ENCODE peak calls at places on chromosomes 12 and 14, in seven cellular contexts. Z is ACHN; G is CD4-positive, alpha-beta T cell; N is prostate gland; Y is fibroblast of mammary gland; E is nephron progenitor cell; D is M059J. I is an unnamed sample.

GRCh38 chr12:115223322-115223721 is 539.3 kb upstream of the TBX3 start:
- DNase-seq in N (no peak), G (no peak), D (peak), Y (peak), Z (peak), E (no peak), I (no peak)

GRCh38 chr14:90381999-90382451 is 14.8 kb upstream of the CALM1 start:
- DNase-seq in D (peak), Y (peak), G (no peak), E (peak), Z (no peak), N (peak), I (no peak)

GRCh38 chr12:124588689-124589318 is 21.4 kb upstream of the NCOR2 start:
- DNase-seq in Y (peak), Z (no peak), N (no peak), E (no peak), D (peak), G (no peak), I (peak)

GRCh38 chr12:17383321-17383720 is 706.7 kb downstream of the RERGL start:
- DNase-seq in E (no peak), Y (no peak), G (no peak), Z (no peak), D (no peak), N (no peak), I (no peak)

GRCh38 chr14:101475468-101476257 is 85.6 kb upstream of the DIO3 start:
- DNase-seq in G (no peak), N (no peak), Z (peak), E (no peak), Y (peak), D (peak), I (no peak)

GRCh38 chr12:126271138-126271537 is 1205.9 kb downstream of the AACS start:
- DNase-seq in G (no peak), Z (no peak), D (no peak), N (no peak), Y (no peak), E (no peak), I (no peak)

GRCh38 chr14:94599656-94600004 is 12.6 kb upstream of the SERPINA3 start:
- DNase-seq in Y (no peak), Z (no peak), E (no peak), N (no peak), D (no peak), G (no peak), I (no peak)

GRCh38 chr14:35696575-35696974 is 112.5 kb downstream of the RALGAPA1 start:
- DNase-seq in G (no peak), D (peak), Y (no peak), N (no peak), Z (no peak), E (no peak), I (no peak)

GRCh38 chr12:65565601-65566560 is 258.4 kb upstream of the HMGA2 start:
- DNase-seq in Y (peak), N (no peak), E (no peak), D (peak), Z (no peak), G (no peak), I (no peak)

GRCh38 chr12:109583733-109584132 is 10.1 kb downstream of the MVK start:
- DNase-seq in D (no peak), G (no peak), Y (peak), E (no peak), Z (no peak), N (no peak), I (no peak)

GRCh38 chr14:94103554-94104165 is 6.9 kb upstream of the IFI27 start:
- DNase-seq in G (no peak), Y (no peak), E (no peak), N (no peak), Z (no peak), D (no peak), I (no peak)

GRCh38 chr12:116880817-116881324 is 370 bp downstream of the HRK start:
- DNase-seq in E (peak), N (no peak), D (peak), Y (peak), Z (peak), G (no peak), I (peak)

GRCh38 chr14:74800780-74801179 is 37.7 kb downstream of the YLPM1 start:
- DNase-seq in G (no peak), Y (no peak), E (no peak), N (no peak), D (no peak), Z (no peak), I (no peak)

GRCh38 chr14:71212683-71213107 is 305.4 kb downstream of the PCNX1 start:
- DNase-seq in Y (no peak), D (no peak), N (no peak), Z (no peak), G (no peak), E (no peak), I (no peak)

GRCh38 chr14:105093426-105094192 is 28.4 kb upstream of the GPR132 start:
- DNase-seq in Z (peak), N (peak), Y (peak), G (peak), E (peak), D (peak), I (peak)

GRCh38 chr14:89681086-89682018 is 264.3 kb upstream of the FOXN3 start:
- DNase-seq in N (no peak), Y (no peak), G (no peak), E (no peak), D (no peak), Z (no peak), I (peak)

GRCh38 chr14:72518809-72519377 is 375.0 kb downstream of the DPF3 start:
- DNase-seq in E (no peak), D (no peak), Y (peak), Z (no peak), N (no peak), G (peak), I (peak)

GRCh38 chr14:33844118-33844517 is 106.8 kb downstream of the EGLN3 start:
- DNase-seq in D (no peak), G (no peak), Z (no peak), E (no peak), N (no peak), Y (no peak), I (no peak)

GRCh38 chr14:67166450-67166853 is 22.8 kb upstream of the GARIN2 start:
- DNase-seq in D (peak), E (peak), N (peak), Z (peak), Y (peak), G (no peak), I (no peak)

GRCh38 chr12:104742551-104742961 is 215.5 kb downstream of the SLC41A2 start:
- DNase-seq in G (no peak), Z (no peak), N (no peak), Y (no peak), E (no peak), D (no peak), I (no peak)

GRCh38 chr14:76636602-76637001 is 124.7 kb upstream of the VASH1 start:
- DNase-seq in D (no peak), Z (no peak), N (no peak), Y (no peak), E (no peak), G (no peak), I (no peak)

GRCh38 chr14:61526405-61527312 is 168.7 kb upstream of the HIF1A start:
- DNase-seq in Y (no peak), E (no peak), Z (no peak), D (peak), G (no peak), N (peak), I (no peak)

GRCh38 chr12:109475121-109475520 is 2.0 kb downstream of the KCTD10 start:
- DNase-seq in Y (no peak), Z (no peak), G (no peak), N (no peak), D (no peak), E (no peak), I (no peak)

GRCh38 chr14:49586673-49587460 is 687 bp upstream of the RPS29 start:
- DNase-seq in N (no peak), G (peak), D (peak), Y (peak), Z (peak), E (peak), I (no peak)

GRCh38 chr12:51307655-51308593 is 16.1 kb downstream of the BIN2 start:
- DNase-seq in Z (peak), N (peak), E (no peak), D (peak), G (no peak), Y (peak), I (no peak)

GRCh38 chr12:530308-530707 is 70.6 kb downstream of the B4GALNT3 start:
- DNase-seq in Z (no peak), E (no peak), N (no peak), D (peak), G (no peak), Y (peak), I (no peak)